ENCODE peak calls at places on chromosomes 16 and 17, in five cellular contexts. G is lower lobe of right lung, E is body of pancreas, B is WTC11, L is PC-9. P is an unnamed sample.
A peak's percentile ranks its signal among the peaks of the same experiment; 100 is the strongest.

GRCh38 chr16:79871906-79872305 is 271.4 kb upstream of the MAF start:
- DNase-seq in B (no peak), G (no peak), L (no peak), E (no peak), P (no peak)

GRCh38 chr16:88978608-88979346 is 1.8 kb upstream of the CBFA2T3 start:
- DNase-seq in E (no peak), B (no peak), L (no peak), G (no peak), P (no peak)

GRCh38 chr16:19926449-19927390 is 42.1 kb upstream of the GPRC5B start:
- DNase-seq in B (no peak), E (no peak), G (no peak), L (no peak), P (no peak)

GRCh38 chr16:85891033-85891775 is 7.8 kb upstream of the IRF8 start:
- DNase-seq in G (no peak), B (no peak), E (no peak), L (peak; percentile 55), P (no peak)

GRCh38 chr16:58492066-58492465 is 7.9 kb upstream of the NDRG4 start:
- DNase-seq in B (no peak), E (no peak), L (no peak), G (no peak), P (no peak)

GRCh38 chr17:45145035-45145389 is 3.3 kb upstream of the HEXIM1 start:
- DNase-seq in E (no peak), B (no peak), L (no peak), G (no peak), P (no peak)

GRCh38 chr17:21523482-21524210 is 147.5 kb downstream of the KCNJ12 start:
- DNase-seq in B (no peak), L (no peak), E (no peak), G (no peak), P (no peak)

GRCh38 chr17:14805348-14805747 is 459.8 kb downstream of the PMP22 start:
- DNase-seq in G (no peak), B (peak; percentile 32), L (no peak), E (no peak), P (no peak)

GRCh38 chr16:29819506-29819905 is 756 bp upstream of the MVP start:
- DNase-seq in B (no peak), E (no peak), G (no peak), L (no peak), P (no peak)

GRCh38 chr17:60106377-60107059 is 27.8 kb upstream of the HEATR6 start:
- DNase-seq in L (no peak), E (no peak), B (no peak), G (no peak), P (no peak)

GRCh38 chr17:4375039-4375748 is 8.7 kb upstream of the UBE2G1 start:
- DNase-seq in L (no peak), B (no peak), G (peak; percentile 13), E (no peak), P (no peak)

GRCh38 chr17:50820651-50821050 is 14.7 kb upstream of the WFIKKN2 start:
- DNase-seq in B (no peak), L (no peak), G (no peak), E (no peak), P (no peak)

GRCh38 chr16:85395913-85396878 is 216.9 kb upstream of the GSE1 start:
- DNase-seq in G (peak; percentile 46), E (no peak), B (peak; percentile 31), L (no peak), P (peak; percentile 40)

GRCh38 chr16:8923199-8923598 is 40.5 kb downstream of the USP7 start:
- DNase-seq in E (no peak), L (no peak), B (no peak), G (no peak), P (no peak)

GRCh38 chr16:88856828-88857727 is at the start of the genes GALNS and TRAPPC2L:
- DNase-seq in B (peak; percentile 99), L (peak; percentile 99), E (peak; percentile 99), G (peak; percentile 99), P (peak; percentile 100)

GRCh38 chr17:927611-928461 is 51.7 kb downstream of the NXN start:
- DNase-seq in G (no peak), E (no peak), B (no peak), L (peak; percentile 83), P (no peak)

GRCh38 chr17:16478693-16479092 is 13.3 kb downstream of the LRRC75A start:
- DNase-seq in L (no peak), E (no peak), B (no peak), G (no peak), P (no peak)

GRCh38 chr17:70274255-70274654 is 104.9 kb downstream of the KCNJ2 start:
- DNase-seq in G (no peak), E (no peak), L (no peak), B (no peak), P (no peak)

GRCh38 chr16:88867561-88868246 is 1.2 kb upstream of the PABPN1L start:
- DNase-seq in B (no peak), E (no peak), G (no peak), L (no peak), P (no peak)

GRCh38 chr17:43026610-43027009 is 1.6 kb downstream of the RND2 start:
- DNase-seq in B (no peak), G (no peak), L (no peak), E (no peak), P (no peak)

GRCh38 chr17:75525806-75526554 is 483 bp downstream of the LLGL2 start:
- DNase-seq in L (peak; percentile 45), E (peak; percentile 63), B (peak; percentile 62), G (no peak), P (no peak)

GRCh38 chr16:84138824-84139627 is 6.0 kb downstream of the HSDL1 start:
- DNase-seq in L (peak; percentile 53), E (no peak), G (peak; percentile 60), B (no peak), P (peak; percentile 26)

GRCh38 chr17:29179232-29180036 is 764 bp downstream of the MYO18A start:
- DNase-seq in E (peak; percentile 95), L (peak; percentile 96), B (peak; percentile 89), G (peak; percentile 83), P (peak; percentile 77)

GRCh38 chr16:25747160-25747758 is 55.5 kb downstream of the HS3ST4 start:
- DNase-seq in L (peak; percentile 10), B (peak; percentile 70), E (no peak), G (no peak), P (no peak)

GRCh38 chr17:63740464-63741181 is 976 bp downstream of the STRADA start:
- DNase-seq in E (peak; percentile 17), B (no peak), L (no peak), G (no peak), P (no peak)

GRCh38 chr17:43333438-43333943 is 65.3 kb upstream of the ARL4D start:
- DNase-seq in B (no peak), L (no peak), G (no peak), E (no peak), P (no peak)

GRCh38 chr16:970379-970765 is 412 bp downstream of the LMF1 start:
- DNase-seq in L (no peak), G (peak; percentile 57), B (no peak), E (no peak), P (no peak)

GRCh38 chr16:58299757-58300349 is 5.0 kb upstream of the PRSS54 start:
- DNase-seq in L (peak; percentile 36), B (peak; percentile 65), G (no peak), E (peak; percentile 7), P (peak; percentile 41)

GRCh38 chr16:51553910-51554309 is 402.8 kb upstream of the SALL1 start:
- DNase-seq in E (no peak), G (no peak), B (no peak), L (no peak), P (no peak)

DNA sequence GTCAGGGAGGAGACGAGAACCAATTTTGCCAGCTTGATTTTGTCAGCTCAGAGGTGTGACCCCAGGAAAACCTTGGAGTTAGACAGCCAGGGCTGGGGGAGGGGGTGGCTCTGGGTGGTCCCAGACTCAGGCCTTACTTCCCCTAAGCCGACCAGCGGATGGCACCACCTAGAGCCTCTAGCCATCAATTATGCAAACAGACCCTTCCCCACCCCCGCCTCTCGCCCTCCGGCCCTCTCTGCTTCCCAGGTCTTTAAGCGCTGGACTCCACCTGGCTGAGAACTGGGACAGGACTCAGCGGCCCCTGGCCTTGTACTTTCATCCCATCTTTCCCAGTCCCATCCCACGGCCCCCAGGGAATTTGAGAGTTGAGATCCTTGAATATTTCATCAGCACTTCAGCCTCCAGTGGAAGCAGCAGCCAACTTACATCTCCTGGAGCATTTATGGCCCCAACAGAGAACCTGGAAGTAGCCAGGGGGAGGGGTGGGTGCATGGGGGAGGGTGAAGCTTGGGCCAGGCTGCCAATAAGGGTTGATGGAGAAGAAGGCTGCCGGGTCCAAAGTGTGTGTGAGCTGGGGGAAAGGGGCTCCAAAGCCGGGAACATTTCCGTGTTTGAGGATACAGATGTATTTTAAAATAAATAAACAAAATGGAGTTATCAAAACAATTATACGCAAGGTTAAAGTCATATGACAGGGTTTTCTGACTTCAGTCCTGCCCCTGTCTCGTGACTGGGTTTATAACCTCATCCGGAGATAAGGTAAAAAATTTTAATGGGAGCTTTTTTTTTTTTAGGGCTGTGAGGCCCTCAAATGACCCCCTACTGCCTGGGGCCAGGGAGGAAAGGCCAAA is 7.5 kb upstream of the JUP start:
- DNase-seq in B (peak; percentile 83), G (no peak), E (no peak), L (no peak), P (no peak)
- TF ChIP-seq CTCF in B (no peak), G (no peak), E (no peak), L (no peak), P (no peak)

GRCh38 chr17:81403040-81403467 is 7.8 kb downstream of the BAHCC1 start:
- DNase-seq in G (no peak), B (peak; percentile 42), E (no peak), L (no peak), P (no peak)
- TF ChIP-seq CTCF in G (no peak), B (no peak), E (no peak), L (no peak), P (no peak)

DNA sequence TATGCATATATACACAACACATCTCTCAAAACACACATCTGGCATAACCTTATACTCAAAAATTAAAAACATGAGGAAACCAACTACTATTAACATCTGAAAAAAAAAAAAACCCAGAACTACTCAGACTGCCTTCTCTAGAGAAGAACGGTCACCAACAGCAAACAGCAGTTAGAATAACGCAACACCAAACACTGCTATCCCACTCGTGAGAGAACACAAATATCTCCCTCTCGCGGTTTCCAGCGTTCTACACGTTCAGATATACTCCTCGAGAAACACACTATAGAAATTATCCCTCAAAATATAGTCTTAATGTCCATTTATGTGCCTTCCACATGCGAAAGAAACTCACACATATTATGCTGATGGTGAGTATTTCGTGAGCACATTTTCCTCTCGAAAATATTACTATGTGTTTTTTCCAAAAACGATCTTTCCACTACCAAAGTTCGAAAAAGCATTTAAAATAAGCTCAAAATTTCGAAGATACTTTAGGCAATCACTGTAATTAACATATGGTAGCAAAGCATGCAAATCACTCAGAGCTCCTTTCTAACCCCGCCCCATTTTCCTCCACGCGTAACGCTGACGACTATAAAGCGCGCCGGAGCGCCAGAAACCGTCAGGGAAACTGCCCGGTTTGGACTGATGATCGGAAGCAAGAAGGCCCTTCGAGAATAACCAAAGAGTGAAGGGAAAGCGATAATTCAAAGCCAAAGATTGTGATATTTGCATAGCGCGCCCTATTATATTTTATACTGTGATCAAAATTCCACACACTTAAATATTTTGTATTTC is 60.1 kb downstream of the TEX14 start:
- DNase-seq in B (peak; percentile 94), E (peak; percentile 97), L (peak; percentile 92), G (peak; percentile 94), P (peak; percentile 94)
- TF ChIP-seq CTCF in B (no peak), E (peak; percentile 50), L (peak; percentile 35), G (no peak), P (peak; percentile 18)

DNA sequence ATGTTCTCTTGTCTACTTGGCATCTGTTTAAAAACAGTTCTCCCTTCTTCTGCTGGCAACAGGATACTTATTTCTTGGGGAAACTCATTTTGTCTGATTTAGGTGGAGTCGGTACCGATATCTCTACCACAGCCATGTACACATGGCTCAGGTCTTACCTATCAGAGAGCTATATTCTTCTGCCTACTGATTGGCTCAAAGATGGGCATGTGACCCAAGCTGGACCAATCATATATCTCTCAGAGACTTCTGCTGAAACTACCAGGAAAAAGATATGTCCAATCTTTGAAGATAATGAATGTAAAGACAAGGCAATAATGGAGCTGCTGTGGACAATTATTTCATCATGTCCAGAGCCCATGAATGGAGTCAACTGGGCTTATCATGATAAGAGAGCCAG is 21.6 kb upstream of the SHISA9 start:
- DNase-seq in B (no peak), L (no peak), E (no peak), G (no peak), P (no peak)
- TF ChIP-seq CTCF in B (no peak), L (no peak), E (no peak), G (no peak), P (no peak)